ENCODE peak calls at places on chromosomes 5 and 9, in five cellular contexts. V, R, K, G and U are unnamed samples.
A peak's percentile ranks its signal among the peaks of the same experiment; 100 is the strongest.

GRCh38 chr9:86034863-86035734 is 64.3 kb downstream of the GOLM1 start:
- DNase-seq in V (peak; percentile 68), K (peak; percentile 29), R (no peak), G (no peak), U (no peak)

GRCh38 chr9:93899609-93900435 is 55.3 kb downstream of the BARX1 start:
- DNase-seq in R (peak; percentile 66), G (no peak), V (no peak), K (no peak), U (no peak)

GRCh38 chr9:73083519-73083918 is 68.1 kb upstream of the ANXA1 start:
- DNase-seq in G (no peak), V (no peak), K (no peak), R (no peak), U (no peak)

GRCh38 chr9:34929506-34930102 is 28.5 kb upstream of the PHF24 start:
- DNase-seq in K (peak; percentile 23), V (peak; percentile 47), G (peak; percentile 7), R (no peak), U (no peak)

GRCh38 chr9:78406933-78407332 is 110.0 kb downstream of the PSAT1 start:
- DNase-seq in V (no peak), G (no peak), K (no peak), R (no peak), U (no peak)

GRCh38 chr5:65913519-65913918 is 12.9 kb upstream of the ERBIN start:
- DNase-seq in K (no peak), R (no peak), G (no peak), V (no peak), U (no peak)

GRCh38 chr5:1744393-1745189 is 55.0 kb downstream of the MRPL36 start:
- DNase-seq in R (peak; percentile 49), G (no peak), K (no peak), V (no peak), U (no peak)

GRCh38 chr9:137989999-137990715 is 112.6 kb downstream of the CACNA1B start:
- DNase-seq in G (no peak), K (no peak), V (no peak), R (peak; percentile 35), U (no peak)

GRCh38 chr5:173881811-173882575 is 6.2 kb upstream of the CPEB4 start:
- DNase-seq in G (no peak), V (no peak), R (no peak), K (no peak), U (no peak)

GRCh38 chr5:32387176-32387575 is 57.4 kb downstream of the ZFR start:
- DNase-seq in K (no peak), G (no peak), V (no peak), R (no peak), U (peak; percentile 32)

GRCh38 chr5:111627862-111628261 is 115.5 kb upstream of the STARD4 start:
- DNase-seq in K (no peak), G (no peak), R (no peak), V (no peak), U (no peak)

GRCh38 chr9:82154573-82154972 is 166.0 kb downstream of the SPATA31D1 start:
- DNase-seq in V (no peak), G (no peak), R (no peak), K (no peak), U (no peak)

GRCh38 chr5:167861134-167861930 is 430.1 kb upstream of the WWC1 start:
- DNase-seq in V (no peak), G (peak; percentile 28), K (no peak), R (no peak), U (no peak)

GRCh38 chr5:56543431-56544385 is 271.6 kb upstream of the MAP3K1 start:
- DNase-seq in R (no peak), V (no peak), G (no peak), K (peak; percentile 23), U (no peak)

GRCh38 chr5:39578887-39579497 is 154.2 kb upstream of the DAB2 start:
- DNase-seq in V (peak; percentile 4), R (no peak), G (no peak), K (peak; percentile 18), U (no peak)

GRCh38 chr9:93154293-93154903 is 20.3 kb upstream of the NINJ1 start:
- DNase-seq in K (no peak), R (peak; percentile 74), V (no peak), G (no peak), U (no peak)

GRCh38 chr5:17709011-17709710 is 74.9 kb downstream of the TAF11L14 start:
- DNase-seq in K (no peak), V (no peak), G (no peak), R (no peak), U (no peak)

GRCh38 chr5:83470920-83471404 is 582 bp upstream of the VCAN start:
- DNase-seq in R (no peak), V (peak; percentile 8), G (no peak), K (no peak), U (no peak)

GRCh38 chr9:133779081-133779480 is 40.9 kb upstream of the SARDH start:
- DNase-seq in V (no peak), R (peak; percentile 44), G (no peak), K (no peak), U (no peak)

GRCh38 chr9:136684799-136685198 is 2.5 kb downstream of the AGPAT2 start:
- DNase-seq in V (no peak), K (no peak), R (no peak), G (no peak), U (no peak)

GRCh38 chr5:9654886-9655285 is 24.7 kb upstream of the TAS2R1 start:
- DNase-seq in V (no peak), K (no peak), R (no peak), G (no peak), U (no peak)

GRCh38 chr9:75200892-75201470 is 112.7 kb downstream of the OSTF1 start:
- DNase-seq in V (peak; percentile 54), R (no peak), K (peak; percentile 61), G (no peak), U (no peak)

DNA sequence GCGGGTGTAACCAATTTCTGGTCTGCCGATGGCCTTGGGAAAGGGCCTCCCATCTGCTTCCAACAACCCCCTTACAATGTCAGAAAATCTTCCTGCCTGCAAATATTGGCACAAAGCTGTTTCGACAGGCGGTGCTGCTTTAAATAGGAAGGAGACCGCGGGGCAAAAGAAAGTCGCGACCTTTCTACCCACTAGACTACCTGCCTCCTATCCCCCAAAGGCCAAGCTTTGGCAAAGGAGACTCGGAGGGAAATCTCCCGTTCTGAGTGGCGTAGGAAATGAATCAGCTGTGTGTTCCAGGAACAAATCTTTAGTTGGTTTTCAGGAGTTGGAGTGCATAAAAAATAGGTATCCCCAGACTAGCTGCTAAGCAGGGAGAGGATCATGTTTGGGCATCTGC is 36.8 kb upstream of the NFIB start:
- DNase-seq in R (no peak), G (peak; percentile 33), V (no peak), K (no peak), U (no peak)
- H3K4me3 ChIP-seq in R (no peak overlapping the region), G (peak overlapping the region; percentile 57), V (no peak overlapping the region), K (no peak overlapping the region), U (no peak overlapping the region)

DNA sequence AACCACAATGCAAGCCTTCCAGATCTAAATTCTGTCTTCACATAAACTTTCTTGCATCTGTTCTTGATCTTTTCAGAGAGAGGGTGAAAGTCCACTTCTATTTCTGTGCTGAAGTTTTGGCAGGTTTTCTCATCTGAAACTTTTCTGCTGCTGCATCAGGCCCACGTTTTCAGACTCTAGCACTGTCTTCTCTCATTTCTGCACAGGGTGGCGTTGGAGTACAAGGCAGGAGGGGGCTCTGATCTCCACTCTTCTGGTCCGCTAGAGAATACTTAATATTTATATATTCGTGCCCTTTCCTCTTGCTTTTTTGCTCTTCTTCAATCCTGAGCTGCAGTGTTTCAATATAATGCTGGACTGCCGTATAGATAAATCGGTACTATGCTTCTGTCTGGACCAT is 204.0 kb upstream of the PRDM9 start:
- DNase-seq in K (no peak), G (no peak), V (no peak), R (no peak), U (no peak)
- TF ChIP-seq CTCF in K (no peak), G (no peak), V (no peak), R (no peak), U (no peak)

GRCh38 chr9:121566401-121567141 is 66.9 kb upstream of the GGTA1 start:
- DNase-seq in V (no peak), G (peak; percentile 63), K (no peak), R (no peak), U (no peak)
- H3K4me3 ChIP-seq in V (no peak overlapping the region), G (peak overlapping the region; percentile 44), K (no peak overlapping the region), R (no peak overlapping the region), U (peak overlapping the region; percentile 3)

DNA sequence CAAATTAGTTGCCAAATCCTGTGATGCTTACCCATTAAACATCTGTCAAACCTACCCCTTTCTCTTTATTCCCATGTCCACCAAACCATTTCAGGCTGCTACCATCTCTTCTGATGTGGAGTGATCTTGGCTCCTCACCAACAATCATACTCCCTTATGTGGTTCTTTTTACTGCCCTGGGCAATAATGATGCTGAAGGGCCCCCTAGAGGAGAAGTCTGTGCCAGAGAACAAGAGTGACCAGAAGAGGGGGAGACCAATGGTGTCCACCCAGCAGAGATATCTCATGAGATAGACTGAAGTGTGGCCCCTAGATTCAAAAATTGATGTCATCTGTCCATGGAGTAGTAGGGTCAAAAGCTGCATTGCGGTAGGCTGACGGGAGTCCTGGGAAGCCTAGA is 10.9 kb downstream of the LRRC70 start:
- DNase-seq in K (no peak), G (no peak), V (no peak), R (no peak), U (no peak)
- TF ChIP-seq CTCF in K (no peak), G (no peak), V (no peak), R (no peak), U (no peak)

GRCh38 chr5:129053438-129053837 is 41.1 kb upstream of the ISOC1 start:
- DNase-seq in G (no peak), K (no peak), R (no peak), V (no peak), U (no peak)
- H3K4me3 ChIP-seq in G (no peak overlapping the region), K (no peak overlapping the region), R (no peak overlapping the region), V (no peak overlapping the region), U (no peak overlapping the region)

GRCh38 chr5:141382469-141383294 is at the start of gene PCDHGA7:
- DNase-seq in R (no peak), K (no peak), V (no peak), G (no peak), U (no peak)
- TF ChIP-seq CTCF in R (no peak), K (no peak), V (no peak), G (peak; percentile 15), U (peak; percentile 62)

DNA sequence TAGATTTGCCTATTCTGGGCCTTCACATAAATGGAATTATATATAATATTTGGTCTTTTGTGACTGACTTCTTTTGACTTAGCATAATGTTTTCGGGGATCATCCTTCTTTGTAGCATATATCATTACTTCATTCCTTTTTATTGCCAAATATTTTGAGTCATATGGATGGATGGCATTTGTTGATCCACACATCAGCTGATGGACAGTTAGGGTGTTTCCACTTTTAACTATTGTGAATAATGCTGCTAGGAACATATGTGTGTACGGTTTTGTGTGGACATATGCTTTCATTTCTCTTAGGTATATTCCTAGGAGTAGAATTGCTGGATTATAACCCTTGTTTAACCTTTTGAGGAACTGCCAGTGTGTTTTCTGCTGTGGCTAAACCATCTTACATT is 249.6 kb downstream of the FANCC start:
- DNase-seq in V (no peak), R (no peak), K (no peak), G (no peak), U (no peak)
- H3K4me3 ChIP-seq in V (no peak overlapping the region), R (no peak overlapping the region), K (no peak overlapping the region), G (no peak overlapping the region), U (no peak overlapping the region)

DNA sequence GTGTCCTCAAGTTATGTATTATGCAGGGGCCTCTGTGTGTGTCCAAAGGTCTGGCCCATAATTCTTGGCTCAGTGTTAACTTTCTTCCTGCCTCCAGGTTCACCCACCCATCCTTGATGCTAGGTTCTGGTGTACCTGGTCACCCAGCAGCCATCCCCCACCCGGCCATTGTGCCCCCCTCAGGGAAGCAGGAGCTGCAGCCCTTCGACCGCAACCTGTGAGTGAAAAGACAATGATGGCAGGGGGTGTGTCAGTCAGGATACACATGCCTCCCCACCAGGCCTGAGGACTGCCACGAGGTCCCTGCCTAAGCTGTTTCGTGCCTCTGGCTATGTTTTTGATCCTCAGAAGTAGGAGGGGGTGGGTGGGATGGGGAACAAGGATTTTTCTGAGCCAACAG is 27.6 kb downstream of the TCF7 start:
- DNase-seq in G (no peak), V (no peak), K (no peak), R (peak; percentile 41), U (no peak)
- TF ChIP-seq CTCF in G (no peak), V (no peak), K (no peak), R (no peak), U (no peak)